ENCODE peak calls at places on chromosomes 1 and 21, in nine cellular contexts. E is cardiac muscle cell, V is AG10803, L is B cell, D is stomach, Q is mammary epithelial cell, T is transverse colon, P is lower lobe of right lung, A is Calu3. O is an unnamed sample.

GRCh38 chr1:213414346-213414745 is 363.3 kb downstream of the RPS6KC1 start:
- DNase-seq in Q (no peak), A (no peak), V (no peak), D (no peak), T (no peak), P (no peak), E (no peak), L (no peak), O (no peak)

GRCh38 chr1:2523891-2524609 is 2.3 kb downstream of the PANK4 start:
- DNase-seq in P (no peak), V (no peak), Q (no peak), D (no peak), E (no peak), T (peak), A (no peak), L (no peak), O (no peak)

GRCh38 chr1:44775930-44776748 is 799 bp downstream of the RPS8 start:
- DNase-seq in T (peak), Q (peak), V (peak), A (no peak), P (no peak), L (peak), D (no peak), E (peak), O (peak)

GRCh38 chr1:184959626-184960025 is 14.7 kb downstream of the NIBAN1 start:
- DNase-seq in P (no peak), D (no peak), V (no peak), L (no peak), Q (no peak), A (no peak), T (no peak), E (no peak), O (no peak)

GRCh38 chr21:34950980-34951379 is 98.1 kb downstream of the RUNX1 start:
- DNase-seq in E (no peak), Q (no peak), A (no peak), P (no peak), T (no peak), D (no peak), V (no peak), L (no peak), O (no peak)

GRCh38 chr1:15344800-15345710 is 64.6 kb upstream of the EFHD2 start:
- DNase-seq in P (peak), E (no peak), D (no peak), V (no peak), A (no peak), L (no peak), T (no peak), Q (no peak), O (no peak)

GRCh38 chr1:9198538-9199361 is 35.8 kb upstream of the H6PD start:
- DNase-seq in L (no peak), T (no peak), D (no peak), P (no peak), E (peak), Q (no peak), A (no peak), V (peak), O (peak)

GRCh38 chr1:193418745-193419058 is 232.3 kb upstream of the B3GALT2 start:
- DNase-seq in D (no peak), E (no peak), Q (no peak), T (no peak), V (no peak), P (no peak), L (no peak), A (no peak), O (no peak)

GRCh38 chr1:62436039-62436465 is 797 bp upstream of the USP1 start:
- DNase-seq in T (peak), Q (no peak), P (peak), V (no peak), E (no peak), A (peak), L (no peak), D (peak), O (no peak)

GRCh38 chr21:26842976-26843911 is 2.0 kb downstream of the ADAMTS1 start:
- DNase-seq in V (peak), L (no peak), D (peak), T (peak), A (peak), Q (peak), E (peak), P (peak), O (peak)

GRCh38 chr21:28193189-28193588 is 799.5 kb downstream of the LTN1 start:
- DNase-seq in Q (no peak), A (no peak), L (no peak), E (no peak), V (no peak), T (no peak), P (no peak), D (no peak), O (no peak)

GRCh38 chr1:91777630-91778300 is 108.2 kb downstream of the TGFBR3 start:
- DNase-seq in T (no peak), A (no peak), P (no peak), L (no peak), V (no peak), E (no peak), D (no peak), Q (no peak), O (no peak)

GRCh38 chr1:24905355-24905978 is 24.6 kb downstream of the RUNX3 start:
- DNase-seq in D (peak), V (no peak), P (peak), E (no peak), T (peak), Q (no peak), L (peak), A (no peak), O (no peak)

GRCh38 chr1:3368711-3369436 is 85.6 kb upstream of the ARHGEF16 start:
- DNase-seq in Q (no peak), E (no peak), V (peak), T (no peak), P (no peak), L (no peak), A (no peak), D (no peak), O (peak)

GRCh38 chr1:247421074-247421473 is 5.1 kb downstream of the NLRP3 start:
- DNase-seq in P (no peak), A (no peak), T (no peak), D (no peak), L (no peak), V (no peak), E (no peak), Q (peak), O (no peak)

GRCh38 chr1:112478314-112478713 is 30.5 kb upstream of the WNT2B start:
- DNase-seq in T (no peak), V (no peak), P (no peak), E (no peak), L (no peak), Q (no peak), A (no peak), D (no peak), O (no peak)

GRCh38 chr1:244322791-244323521 is 128.8 kb downstream of the ADSS2 start:
- DNase-seq in P (no peak), Q (peak), T (no peak), E (no peak), D (peak), L (no peak), V (peak), A (peak), O (peak)

GRCh38 chr1:183925947-183926346 is 111.6 kb downstream of the COLGALT2 start:
- DNase-seq in E (no peak), P (no peak), T (no peak), A (no peak), Q (no peak), V (no peak), D (no peak), L (no peak), O (no peak)

GRCh38 chr21:43712268-43712942 is 6.5 kb upstream of the PDXK start:
- DNase-seq in T (peak), E (no peak), L (no peak), P (peak), D (peak), A (peak), Q (peak), V (peak), O (no peak)

GRCh38 chr21:30268608-30269197 is 14.0 kb downstream of the KRTAP24-1 start:
- DNase-seq in L (no peak), V (no peak), A (no peak), Q (no peak), P (no peak), E (peak), T (no peak), D (no peak), O (no peak)

GRCh38 chr1:50704126-50704525 is 255.9 kb downstream of the FAF1 start:
- DNase-seq in L (peak), A (peak), E (peak), V (peak), D (no peak), Q (peak), T (no peak), P (no peak), O (peak)

GRCh38 chr1:40860706-40861226 is 1.4 kb downstream of the CITED4 start:
- DNase-seq in Q (no peak), A (no peak), T (no peak), E (peak), L (no peak), D (no peak), P (no peak), V (no peak), O (no peak)

GRCh38 chr1:48405400-48405799 is 66.6 kb downstream of the SPATA6 start:
- DNase-seq in E (no peak), D (no peak), A (no peak), P (no peak), T (no peak), L (no peak), V (peak), Q (no peak), O (peak)

GRCh38 chr1:106727171-106727570 is 329.3 kb upstream of the PRMT6 start:
- DNase-seq in A (no peak), D (no peak), P (no peak), T (no peak), V (no peak), L (no peak), E (peak), Q (no peak), O (no peak)

GRCh38 chr1:171740356-171740863 is 1.5 kb downstream of the VAMP4 start:
- DNase-seq in V (peak), D (no peak), L (no peak), E (no peak), T (no peak), A (no peak), P (no peak), Q (no peak), O (peak)

GRCh38 chr21:45460611-45461368 is 55.8 kb downstream of the COL18A1 start:
- DNase-seq in L (no peak), A (no peak), P (no peak), V (peak), D (no peak), E (no peak), Q (peak), T (no peak), O (peak)

GRCh38 chr21:45461369-45461750 is 56.4 kb downstream of the COL18A1 start:
- DNase-seq in T (no peak), E (no peak), V (no peak), P (no peak), A (no peak), Q (no peak), L (no peak), D (no peak), O (no peak)

GRCh38 chr21:45459171-45460010 is 54.4 kb downstream of the COL18A1 start:
- DNase-seq in E (no peak), D (no peak), P (no peak), Q (no peak), T (no peak), V (no peak), A (no peak), L (no peak), O (no peak)

GRCh38 chr21:45458281-45459170 is 53.6 kb downstream of the COL18A1 start:
- DNase-seq in Q (no peak), E (no peak), V (no peak), D (no peak), T (no peak), P (no peak), A (no peak), L (no peak), O (no peak)

DNA sequence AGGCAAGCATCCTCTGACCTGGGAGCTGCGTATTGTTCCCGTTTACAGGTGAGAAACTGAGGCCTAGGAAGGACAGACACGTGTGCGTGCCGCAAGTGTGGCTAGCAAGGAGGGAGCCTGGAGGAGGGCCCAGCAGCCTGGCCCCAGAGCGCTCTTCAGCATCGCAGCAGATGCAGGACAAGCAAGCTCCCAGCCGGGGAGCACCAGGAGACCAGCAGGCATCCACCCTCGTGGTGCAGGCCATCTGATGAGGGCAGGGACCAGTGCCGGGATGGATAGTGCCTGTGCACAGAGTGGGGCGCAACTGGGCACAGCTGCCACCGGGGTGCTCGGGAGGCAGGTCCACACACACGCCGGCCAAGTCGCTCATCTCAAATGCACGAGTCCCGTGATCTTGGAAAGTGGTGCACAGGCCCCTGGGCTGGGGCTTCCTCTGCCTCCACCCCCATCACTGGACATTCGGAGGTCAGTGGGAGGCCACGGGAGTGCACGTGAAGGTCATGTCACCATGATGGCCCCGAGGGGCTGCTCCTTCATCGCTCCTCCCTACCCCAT is 55.1 kb downstream of the COL18A1 start:
- DNase-seq in L (no peak), Q (no peak), V (no peak), P (no peak), D (no peak), E (no peak), T (no peak), A (no peak), O (no peak)
- TF ChIP-seq CTCF in L (no peak), Q (no peak), V (no peak), P (no peak), D (no peak), E (no peak), T (no peak), A (no peak), O (no peak)

GRCh38 chr1:209250970-209251636 is 332.4 kb upstream of the CAMK1G start:
- DNase-seq in D (no peak), E (no peak), Q (no peak), T (no peak), L (no peak), V (no peak), P (no peak), A (peak), O (no peak)
- TF ChIP-seq CTCF in D (no peak), E (no peak), Q (no peak), T (no peak), L (no peak), V (no peak), P (no peak), A (no peak), O (no peak)

GRCh38 chr1:202622388-202622787 is 87.9 kb downstream of the SYT2 start:
- DNase-seq in V (no peak), E (no peak), P (no peak), T (no peak), D (no peak), Q (no peak), A (no peak), L (no peak), O (no peak)
- TF ChIP-seq CTCF in V (no peak), E (no peak), P (no peak), T (no peak), D (no peak), Q (no peak), A (no peak), L (no peak), O (no peak)

GRCh38 chr1:206907304-206907991 is 10.2 kb downstream of the IL24 start:
- DNase-seq in A (peak), P (no peak), V (no peak), E (peak), L (no peak), T (no peak), D (no peak), Q (no peak), O (no peak)
- TF ChIP-seq CTCF in A (peak), P (no peak), V (peak), E (peak), L (no peak), T (no peak), D (no peak), Q (no peak), O (no peak)